ENCODE peak calls at places on chromosomes 5 and 9, in four cellular contexts. Z, T, E and G are unnamed samples.

GRCh38 chr9:99335280-99335679 is 113.2 kb downstream of the SEC61B start:
- DNase-seq in Z (no peak), T (no peak), E (peak; percentile 19), G (no peak)

GRCh38 chr5:172503925-172504730 is 49.8 kb upstream of the SH3PXD2B start:
- DNase-seq in Z (no peak), T (no peak), E (no peak), G (no peak)

GRCh38 chr9:69168709-69169217 is 5.3 kb upstream of the TJP2 start:
- DNase-seq in Z (peak; percentile 35), T (peak; percentile 54), E (no peak), G (no peak)

GRCh38 chr5:74281191-74281590 is 359.3 kb downstream of the ENC1 start:
- DNase-seq in Z (no peak), T (no peak), E (no peak), G (no peak)

GRCh38 chr9:120397453-120397852 is 182.5 kb downstream of the CDK5RAP2 start:
- DNase-seq in Z (no peak), T (no peak), E (no peak), G (no peak)

GRCh38 chr5:141475625-141476131 is at the start of gene PCDHGC3:
- DNase-seq in Z (peak; percentile 69), T (no peak), E (peak; percentile 40), G (peak; percentile 28)

GRCh38 chr5:33936381-33937016 is at the start of gene RXFP3:
- DNase-seq in Z (no peak), T (no peak), E (no peak), G (no peak)

GRCh38 chr9:125486576-125486975 is 220.4 kb downstream of the MAPKAP1 start:
- DNase-seq in Z (no peak), T (no peak), E (no peak), G (no peak)

GRCh38 chr9:78000221-78000620 is 31.4 kb downstream of the GNAQ start:
- DNase-seq in Z (no peak), T (no peak), E (no peak), G (no peak)

GRCh38 chr9:135848341-135849047 is 58.9 kb downstream of the CAMSAP1 start:
- DNase-seq in Z (no peak), T (no peak), E (no peak), G (no peak)

GRCh38 chr9:7974335-7975005 is 174.9 kb upstream of the DMAC1 start:
- DNase-seq in Z (no peak), T (no peak), E (peak; percentile 24), G (peak; percentile 86)

GRCh38 chr5:1066676-1067075 is 45.2 kb downstream of the SLC12A7 start:
- DNase-seq in Z (no peak), T (no peak), E (no peak), G (no peak)

GRCh38 chr5:135254183-135254582 is 144.8 kb downstream of the MACROH2A1 start:
- DNase-seq in Z (no peak), T (no peak), E (no peak), G (no peak)

GRCh38 chr5:132808448-132808847 is 4.7 kb upstream of the SOWAHA start:
- DNase-seq in Z (no peak), T (no peak), E (no peak), G (no peak)

GRCh38 chr9:91676042-91676441 is 252.4 kb upstream of the NFIL3 start:
- DNase-seq in Z (no peak), T (no peak), E (peak; percentile 3), G (no peak)

GRCh38 chr9:120338340-120338739 is 241.6 kb downstream of the CDK5RAP2 start:
- DNase-seq in Z (no peak), T (no peak), E (no peak), G (no peak)

GRCh38 chr5:147643142-147643541 is 133.3 kb upstream of the DPYSL3 start:
- DNase-seq in Z (no peak), T (no peak), E (no peak), G (no peak)

GRCh38 chr5:41281215-41281810 is 68.0 kb upstream of the C6 start:
- DNase-seq in Z (no peak), T (no peak), E (no peak), G (no peak)

GRCh38 chr5:2190549-2190948 is 307.8 kb upstream of the IRX4 start:
- DNase-seq in Z (no peak), T (no peak), E (no peak), G (no peak)

GRCh38 chr9:110241491-110242321 is 14.6 kb downstream of the TXN start:
- DNase-seq in Z (no peak), T (no peak), E (no peak), G (no peak)

GRCh38 chr5:181036816-181037364 is 3.2 kb upstream of the BTNL9 start:
- DNase-seq in Z (no peak), T (no peak), E (no peak), G (no peak)
- TF ChIP-seq SPI1 in Z (no peak), T (no peak), E (no peak), G (no peak)

GRCh38 chr5:174300118-174300940 is 254.8 kb downstream of the NSG2 start:
- DNase-seq in Z (no peak), T (no peak), E (peak; percentile 45), G (no peak)
- TF ChIP-seq SPI1 in Z (no peak), T (no peak), E (no peak), G (no peak)

GRCh38 chr9:137427454-137428310 is 4.5 kb downstream of the NOXA1 start:
- DNase-seq in Z (no peak), T (no peak), E (no peak), G (no peak)
- TF ChIP-seq SPI1 in Z (no peak), T (no peak), E (no peak), G (no peak)

DNA sequence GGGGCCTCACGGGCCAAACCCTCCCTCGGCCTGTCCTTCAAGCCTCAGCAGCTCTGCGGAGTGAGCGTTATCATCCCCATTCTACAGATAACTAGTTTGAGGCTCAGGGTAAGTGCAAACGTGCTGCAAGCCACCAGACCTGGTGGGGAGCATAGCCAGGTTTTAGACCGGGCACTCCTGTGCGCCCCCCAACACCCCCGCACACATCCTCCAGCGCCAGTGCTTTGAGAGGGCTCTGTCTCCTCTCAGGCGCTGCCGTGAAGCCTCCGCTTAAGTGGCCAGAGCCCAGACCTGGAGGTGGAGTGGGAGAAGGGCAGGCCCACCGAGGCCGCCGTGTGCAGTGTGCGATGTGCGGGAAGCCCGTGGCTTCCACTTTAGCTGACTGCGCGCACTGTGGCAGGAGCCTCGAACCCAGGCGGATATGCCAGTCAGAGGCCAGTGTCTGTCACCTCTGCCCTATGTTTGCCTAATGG is 1.6 kb upstream of the MGAT1 start:
- DNase-seq in Z (no peak), T (no peak), E (no peak), G (no peak)
- TF ChIP-seq SPI1 in Z (no peak), T (no peak), E (no peak), G (no peak)

DNA sequence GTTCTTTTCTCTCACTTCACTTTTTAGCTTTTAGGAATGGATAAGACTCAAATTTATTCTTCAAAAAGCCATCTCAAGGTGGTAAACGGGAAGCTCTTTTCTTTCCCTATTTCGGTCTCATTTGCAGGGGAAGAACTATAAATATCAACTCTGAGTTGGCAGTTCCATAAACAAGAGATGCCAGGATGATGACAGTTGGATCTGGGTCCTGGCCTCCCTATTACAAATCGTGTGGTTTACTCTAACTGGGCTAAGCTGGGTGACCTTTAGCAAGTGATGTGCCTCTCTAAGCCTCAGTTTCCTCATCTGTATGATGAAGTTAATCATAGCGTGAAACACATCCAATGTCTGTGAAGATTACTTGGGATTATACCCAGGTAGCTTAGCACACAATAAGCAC is 44.2 kb downstream of the TLE4 start:
- DNase-seq in Z (no peak), T (no peak), E (no peak), G (no peak)
- TF ChIP-seq SPI1 in Z (no peak), T (no peak), E (no peak), G (peak; percentile 9)

DNA sequence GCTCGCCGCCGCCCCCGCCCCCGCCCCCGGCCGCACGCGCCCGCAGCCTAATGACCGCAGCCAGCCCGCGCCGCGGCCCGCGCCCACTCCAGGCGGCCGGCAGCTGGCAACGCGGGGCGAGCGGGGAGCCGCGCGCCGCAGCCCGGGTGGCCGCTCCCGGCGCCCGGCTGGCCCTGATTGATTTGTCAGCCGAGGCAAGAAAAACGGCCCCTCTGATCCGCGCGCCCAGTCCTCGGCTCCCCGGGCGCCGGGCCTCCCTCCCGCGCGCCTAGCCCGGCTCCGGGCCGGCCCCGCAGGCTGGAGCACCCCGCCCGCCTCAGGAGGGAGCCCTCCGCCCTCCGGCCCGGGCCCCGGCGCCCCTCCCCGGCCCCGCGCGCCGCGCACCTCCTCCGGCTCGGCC is 11.9 kb upstream of the LHX2 start:
- DNase-seq in Z (no peak), T (no peak), E (no peak), G (no peak)
- TF ChIP-seq SPI1 in Z (no peak), T (no peak), E (no peak), G (no peak)

GRCh38 chr9:137191691-137192447 is 3.4 kb downstream of the SSNA1 start:
- DNase-seq in Z (no peak), T (no peak), E (no peak), G (no peak)
- TF ChIP-seq SPI1 in Z (no peak), T (no peak), E (no peak), G (no peak)

DNA sequence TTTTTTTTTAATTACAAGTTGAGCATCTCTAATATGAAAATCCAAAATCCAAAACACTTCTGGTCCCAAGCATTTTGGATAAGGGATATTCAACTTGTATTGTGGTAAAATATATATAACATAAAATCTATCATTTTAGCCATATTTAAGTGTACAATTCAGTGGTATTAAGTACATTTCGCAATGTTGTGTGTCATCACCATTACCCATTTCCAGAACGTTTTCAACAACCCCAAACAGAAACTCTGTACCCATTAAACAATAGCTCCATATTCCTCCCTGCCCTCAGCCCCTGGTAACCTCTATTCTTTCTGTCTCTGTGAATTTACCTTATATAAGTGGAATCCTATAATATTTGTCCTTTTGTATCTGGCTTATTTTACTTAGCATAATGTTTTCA is 24.9 kb downstream of the TICAM2 start:
- DNase-seq in Z (no peak), T (no peak), E (no peak), G (no peak)
- TF ChIP-seq SPI1 in Z (no peak), T (no peak), E (no peak), G (no peak)

GRCh38 chr5:10753178-10753577 is 7.9 kb downstream of the DAP start:
- DNase-seq in Z (no peak), T (no peak), E (no peak), G (no peak)
- TF ChIP-seq SPI1 in Z (no peak), T (no peak), E (no peak), G (no peak)

GRCh38 chr5:73214921-73215490 is 42.0 kb downstream of the TMEM174 start:
- DNase-seq in Z (no peak), T (no peak), E (no peak), G (no peak)

GRCh38 chr5:73215891-73216610 is 43.1 kb downstream of the TMEM174 start:
- DNase-seq in Z (peak; percentile 74), T (peak; percentile 85), E (no peak), G (peak; percentile 33)

GRCh38 chr5:73218552-73219171 is 45.7 kb downstream of the TMEM174 start:
- DNase-seq in Z (no peak), T (no peak), E (no peak), G (no peak)

GRCh38 chr5:73215525-73215890 is 42.5 kb downstream of the TMEM174 start:
- DNase-seq in Z (no peak), T (no peak), E (no peak), G (no peak)

GRCh38 chr5:73213566-73213998 is 40.6 kb downstream of the TMEM174 start:
- DNase-seq in Z (no peak), T (no peak), E (peak; percentile 25), G (no peak)
- TF ChIP-seq SPI1 in Z (no peak), T (no peak), E (no peak), G (no peak)